ENCODE peak calls at places on chromosomes 11 and 22, in four cellular contexts. One of them, this sample, is unnamed.

GRCh38 chr22:28821452-28821851 is 21.1 kb upstream of the XBP1 start:
- DNase-seq in iPS-NIHi11: no peak
- DNase-seq in KBM-7: no peak
- DNase-seq in posterior cingulate gyrus: no peak
- DNase-seq in this sample: no peak

GRCh38 chr11:131025020-131025419 is 108.7 kb upstream of the SNX19 start:
- DNase-seq in iPS-NIHi11: peak
- DNase-seq in KBM-7: no peak
- DNase-seq in posterior cingulate gyrus: no peak
- DNase-seq in this sample: no peak

GRCh38 chr22:37165066-37165465 is 15.3 kb upstream of the IL2RB start:
- DNase-seq in posterior cingulate gyrus: no peak
- DNase-seq in iPS-NIHi11: no peak
- DNase-seq in KBM-7: no peak
- DNase-seq in this sample: no peak

GRCh38 chr22:36291831-36292740 is 39.2 kb downstream of the APOL1 start:
- DNase-seq in posterior cingulate gyrus: no peak
- DNase-seq in iPS-NIHi11: no peak
- DNase-seq in KBM-7: no peak
- DNase-seq in this sample: no peak

GRCh38 chr22:20905415-20906386 is 11.5 kb upstream of the CRKL start:
- DNase-seq in posterior cingulate gyrus: no peak
- DNase-seq in iPS-NIHi11: no peak
- DNase-seq in KBM-7: no peak
- DNase-seq in this sample: no peak

GRCh38 chr22:20507253-20508066 is at the start of gene MED15:
- DNase-seq in posterior cingulate gyrus: peak
- DNase-seq in iPS-NIHi11: peak
- DNase-seq in KBM-7: peak
- DNase-seq in this sample: no peak

GRCh38 chr11:6667733-6668374 is 12.2 kb upstream of the DCHS1 start:
- DNase-seq in iPS-NIHi11: peak
- DNase-seq in posterior cingulate gyrus: no peak
- DNase-seq in KBM-7: peak
- DNase-seq in this sample: no peak

GRCh38 chr22:40889116-40889515 is 27.2 kb upstream of the DNAJB7 start:
- DNase-seq in KBM-7: no peak
- DNase-seq in iPS-NIHi11: no peak
- DNase-seq in posterior cingulate gyrus: no peak
- DNase-seq in this sample: no peak

GRCh38 chr22:37126882-37127281 is 17.4 kb upstream of the TMPRSS6 start:
- DNase-seq in KBM-7: peak
- DNase-seq in posterior cingulate gyrus: no peak
- DNase-seq in iPS-NIHi11: peak
- DNase-seq in this sample: no peak

GRCh38 chr11:120748485-120748814 is 236.9 kb downstream of the GRIK4 start:
- DNase-seq in iPS-NIHi11: no peak
- DNase-seq in posterior cingulate gyrus: no peak
- DNase-seq in KBM-7: no peak
- DNase-seq in this sample: peak

GRCh38 chr11:65013130-65013691 is 749 bp upstream of the ARL2 start:
- DNase-seq in iPS-NIHi11: peak
- DNase-seq in posterior cingulate gyrus: peak
- DNase-seq in KBM-7: peak
- DNase-seq in this sample: no peak

GRCh38 chr22:41621099-41621910 is at the start of gene XRCC6:
- DNase-seq in KBM-7: peak
- DNase-seq in iPS-NIHi11: peak
- DNase-seq in posterior cingulate gyrus: peak
- DNase-seq in this sample: no peak

This sample was measured in vagina.